ENCODE peak calls at places on chromosomes 1 and 21, in six cellular contexts. S is psoas muscle, Q is K562, A is fibroblast of the aortic adventitia, C is HL-60, Y is astrocyte of the spinal cord. P is an unnamed sample.

GRCh38 chr1:214233856-214234634 is 46.9 kb upstream of the SMYD2 start:
- DNase-seq in Q (no peak), A (no peak), Y (no peak), C (no peak), S (no peak), P (no peak)

GRCh38 chr1:175530981-175531380 is 212.4 kb downstream of the TNR start:
- DNase-seq in Y (no peak), S (no peak), Q (no peak), A (no peak), C (no peak), P (no peak)

GRCh38 chr21:39456665-39457064 is 4.9 kb downstream of the SH3BGR start:
- DNase-seq in Q (no peak), S (no peak), C (no peak), Y (no peak), A (no peak), P (no peak)

GRCh38 chr1:161051219-161051618 is 5.4 kb upstream of the USF1 start:
- DNase-seq in Q (no peak), Y (no peak), C (no peak), A (no peak), S (no peak), P (no peak)

GRCh38 chr1:206430031-206430983 is 40.0 kb upstream of the IKBKE start:
- DNase-seq in Q (no peak), S (no peak), Y (peak), C (peak), A (peak), P (no peak)

GRCh38 chr1:169874229-169874628 is 19.5 kb downstream of the SCYL3 start:
- DNase-seq in A (peak), Q (no peak), Y (peak), S (no peak), C (no peak), P (no peak)

GRCh38 chr1:205477121-205477758 is 21.4 kb upstream of the BLACAT1 start:
- DNase-seq in S (no peak), A (no peak), Q (no peak), Y (no peak), C (no peak), P (no peak)

GRCh38 chr1:229028509-229028908 is 242.4 kb upstream of the RAB4A start:
- DNase-seq in A (no peak), S (no peak), Q (no peak), C (no peak), Y (no peak), P (no peak)

GRCh38 chr1:87928623-87929022 is 599.9 kb downstream of the LMO4 start:
- DNase-seq in A (no peak), S (no peak), C (no peak), Y (no peak), Q (no peak), P (no peak)

GRCh38 chr1:36305915-36306209 is 306 bp upstream of the SH3D21 start:
- DNase-seq in Q (no peak), Y (no peak), S (no peak), A (no peak), C (no peak), P (no peak)
- TF ChIP-seq CTCF in Q (no peak), Y (no peak), S (no peak), A (no peak), C (no peak), P (no peak)

GRCh38 chr1:8458607-8459006 is 140.7 kb downstream of the SLC45A1 start:
- DNase-seq in A (no peak), Y (no peak), C (no peak), Q (no peak), S (no peak), P (no peak)

GRCh38 chr1:8461341-8462110 is 143.6 kb downstream of the SLC45A1 start:
- DNase-seq in Y (no peak), A (no peak), S (no peak), Q (no peak), C (no peak), P (no peak)

GRCh38 chr1:8457771-8458409 is 140.0 kb downstream of the SLC45A1 start:
- DNase-seq in A (no peak), Q (no peak), Y (no peak), S (no peak), C (peak), P (no peak)

GRCh38 chr1:8460784-8461183 is 142.9 kb downstream of the SLC45A1 start:
- DNase-seq in Y (no peak), Q (no peak), C (no peak), A (no peak), S (no peak), P (no peak)

DNA sequence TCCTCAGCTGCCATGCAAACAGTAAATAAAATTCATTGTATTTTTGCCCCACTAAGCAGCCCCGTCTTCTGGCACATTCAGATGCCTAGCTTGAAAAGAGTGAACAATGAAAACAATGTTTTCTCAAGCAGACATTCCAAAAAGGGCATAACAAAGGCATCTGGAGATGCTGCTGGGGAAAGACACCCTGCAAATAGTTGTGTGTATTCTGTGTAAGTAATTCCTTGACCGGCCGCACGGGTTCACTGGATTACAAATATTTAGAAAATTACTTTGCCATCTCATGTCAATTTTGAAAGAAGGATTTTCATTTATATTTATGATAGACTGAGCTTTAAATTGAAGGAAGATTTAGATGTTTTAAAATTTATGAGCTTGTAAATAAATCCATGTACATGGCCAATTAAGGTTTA is 142.2 kb downstream of the SLC45A1 start:
- DNase-seq in A (no peak), S (no peak), Q (no peak), C (no peak), Y (peak), P (no peak)
- TF ChIP-seq CTCF in A (no peak), S (no peak), Q (no peak), C (no peak), Y (peak), P (peak)

GRCh38 chr1:234607091-234608025 is 2.6 kb downstream of the IRF2BP2 start:
- DNase-seq in C (peak), Q (peak), S (peak), A (peak), Y (peak), P (no peak)
- TF ChIP-seq CTCF in C (no peak), Q (peak), S (peak), A (peak), Y (peak), P (peak)

GRCh38 chr1:183318433-183318832 is 99.7 kb downstream of the NMNAT2 start:
- DNase-seq in C (peak), A (peak), S (peak), Y (peak), Q (peak), P (no peak)
- TF ChIP-seq CTCF in C (no peak), A (peak), S (peak), Y (peak), Q (peak), P (peak)

DNA sequence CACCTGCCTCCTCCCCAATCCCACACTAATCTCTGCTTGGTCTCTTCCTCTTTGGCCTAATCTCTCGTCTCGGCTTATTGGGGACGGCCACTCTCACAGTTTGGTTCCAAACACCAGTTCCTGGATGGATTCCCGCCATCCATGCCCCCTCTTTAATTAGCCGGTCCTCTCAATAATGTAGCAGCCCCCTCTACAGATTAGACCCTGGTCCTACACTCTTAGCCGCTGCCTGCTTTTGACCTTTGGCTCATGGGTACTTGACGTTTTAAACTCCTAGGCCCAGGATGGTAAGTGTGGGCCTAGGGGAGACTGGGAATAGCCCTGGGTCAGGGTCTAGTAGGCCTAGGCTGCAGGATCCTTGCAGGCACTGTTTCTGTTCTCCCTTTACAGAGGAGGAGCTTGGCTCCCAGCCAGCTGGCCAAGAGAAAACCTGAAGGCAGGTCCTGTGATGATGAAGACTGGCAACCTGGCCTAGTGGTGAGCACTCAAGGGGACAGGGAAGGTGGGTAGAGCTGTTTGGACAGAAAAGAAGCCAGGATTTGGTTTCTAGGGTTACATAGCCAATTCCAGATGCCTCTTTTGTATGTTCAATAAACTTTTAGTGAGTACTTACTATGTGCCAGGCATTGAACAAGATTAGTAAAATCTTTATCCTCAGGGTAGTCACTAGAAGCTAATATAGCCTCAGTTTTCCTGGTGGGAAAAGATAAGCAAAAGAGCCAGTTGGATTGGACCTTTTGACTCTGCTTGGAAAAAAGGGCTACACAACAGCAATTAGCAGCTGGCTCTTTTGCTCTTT is 758 bp downstream of the RAD54L start:
- DNase-seq in A (no peak), C (peak), S (peak), Q (peak), Y (no peak), P (no peak)
- TF ChIP-seq CTCF in A (no peak), C (peak), S (no peak), Q (peak), Y (peak), P (peak)

GRCh38 chr1:203353486-203353885 is 2.6 kb upstream of the FMOD start:
- DNase-seq in Y (no peak), S (no peak), C (peak), A (no peak), Q (no peak), P (no peak)

GRCh38 chr1:203354246-203354645 is 3.3 kb upstream of the FMOD start:
- DNase-seq in Y (peak), S (no peak), Q (no peak), C (no peak), A (peak), P (no peak)

GRCh38 chr1:203349757-203350522 is 982 bp downstream of the FMOD start:
- DNase-seq in Y (no peak), A (no peak), S (no peak), Q (no peak), C (no peak), P (no peak)

GRCh38 chr1:203349166-203349565 is 1.8 kb downstream of the FMOD start:
- DNase-seq in Y (no peak), A (no peak), Q (no peak), C (no peak), S (no peak), P (no peak)

DNA sequence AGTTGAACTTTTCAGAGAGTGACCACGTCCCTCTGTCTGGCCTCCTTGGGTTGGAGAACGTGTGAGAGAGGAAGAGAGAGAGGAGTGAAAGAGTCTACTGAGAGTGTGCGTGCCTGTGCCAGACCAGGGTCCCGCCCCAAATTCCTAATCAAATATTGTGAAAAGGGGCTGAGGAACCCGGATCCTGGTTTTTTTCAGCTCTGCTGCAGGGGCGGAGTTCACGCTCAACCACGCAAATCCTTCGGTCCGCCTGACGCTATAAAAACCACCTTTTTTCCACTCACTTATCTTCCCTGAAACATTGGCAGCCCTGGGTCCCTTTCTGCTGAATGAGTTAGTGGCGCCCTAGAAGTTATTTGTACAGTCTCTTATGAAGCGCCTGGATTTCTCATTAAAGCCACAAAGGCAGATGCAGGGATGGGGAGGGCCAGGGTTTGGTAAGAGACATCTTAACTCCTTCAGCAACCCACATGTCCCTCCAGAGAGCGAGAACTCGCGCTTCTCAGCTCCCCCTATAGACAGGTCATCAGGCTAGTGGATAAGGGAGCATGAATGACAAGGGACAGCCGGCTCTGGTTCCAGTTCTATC is at the start of gene FMOD:
- DNase-seq in S (peak), Y (no peak), Q (peak), C (no peak), A (peak), P (no peak)
- TF ChIP-seq CTCF in S (no peak), Y (peak), Q (peak), C (no peak), A (no peak), P (no peak)

DNA sequence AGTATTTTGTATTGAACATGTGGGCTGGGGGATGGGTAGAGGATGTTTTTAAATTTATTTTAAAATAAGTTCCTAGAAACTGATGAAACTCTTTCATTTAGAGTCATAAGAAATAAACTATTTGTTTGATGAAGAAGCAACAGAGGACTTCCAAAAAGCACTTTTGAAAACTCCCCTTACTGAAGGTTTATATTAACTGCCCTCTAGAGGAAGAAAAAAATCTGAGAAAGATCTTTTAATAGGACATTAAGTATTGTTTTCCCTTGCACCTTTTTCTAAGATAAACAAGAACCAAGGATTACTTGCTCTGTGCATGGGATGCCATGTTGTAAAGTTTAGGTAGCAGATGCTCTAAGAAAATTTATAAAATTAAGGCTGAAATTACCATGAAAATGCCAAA is 14.1 kb downstream of the DISP1 start:
- DNase-seq in Y (no peak), A (no peak), Q (no peak), S (no peak), C (no peak), P (no peak)
- TF ChIP-seq CTCF in Y (peak), A (peak), Q (no peak), S (no peak), C (no peak), P (peak)

GRCh38 chr1:233443040-233443439 is 115.5 kb downstream of the MAP3K21 start:
- DNase-seq in A (peak), Y (peak), S (no peak), C (no peak), Q (no peak), P (no peak)

GRCh38 chr1:233442392-233442791 is 114.9 kb downstream of the MAP3K21 start:
- DNase-seq in Y (peak), S (no peak), C (no peak), Q (no peak), A (no peak), P (no peak)

GRCh38 chr1:233441981-233442380 is 114.5 kb downstream of the MAP3K21 start:
- DNase-seq in Y (peak), Q (no peak), A (no peak), C (no peak), S (no peak), P (no peak)

GRCh38 chr1:233439721-233440120 is 112.2 kb downstream of the MAP3K21 start:
- DNase-seq in S (no peak), Y (peak), Q (no peak), C (no peak), A (peak), P (no peak)

GRCh38 chr1:233440952-233441401 is 113.5 kb downstream of the MAP3K21 start:
- DNase-seq in A (peak), Q (peak), S (no peak), Y (peak), C (peak), P (no peak)
- TF ChIP-seq CTCF in A (peak), Q (peak), S (peak), Y (peak), C (peak), P (peak)

DNA sequence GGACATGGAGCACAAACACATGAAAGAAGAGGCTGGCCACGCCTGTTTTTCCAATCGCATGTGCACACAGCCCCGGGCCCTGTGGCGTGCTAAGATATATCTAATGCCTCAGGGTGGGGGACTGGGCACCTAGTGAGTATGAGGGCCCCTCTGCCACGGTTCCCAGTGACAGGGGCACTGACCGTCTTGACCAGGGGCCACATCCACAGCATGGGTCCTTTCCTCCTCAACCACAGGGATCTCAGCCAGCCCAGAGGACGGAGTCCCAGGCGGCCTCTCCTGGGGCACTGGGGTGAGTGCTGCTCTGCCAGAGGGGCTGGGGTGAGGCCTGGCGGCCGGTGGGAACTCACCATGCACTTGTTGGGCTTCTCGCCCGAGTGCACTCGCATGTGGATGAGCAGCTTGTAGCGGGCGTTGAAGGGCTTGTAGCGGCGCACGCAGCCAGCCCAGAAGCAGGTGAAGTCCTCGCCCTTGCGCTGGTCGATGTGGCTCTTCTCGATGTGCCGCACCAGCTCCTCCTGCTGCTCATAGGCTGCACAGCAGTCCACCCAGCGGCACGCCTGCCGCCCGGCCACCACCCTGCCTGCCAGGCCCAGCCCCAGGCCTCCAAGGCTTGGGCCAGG is 134.7 kb downstream of the DMRTB1 start:
- DNase-seq in C (no peak), Q (peak), S (no peak), A (no peak), Y (no peak), P (no peak)
- TF ChIP-seq CTCF in C (no peak), Q (peak), S (peak), A (peak), Y (peak), P (peak)

GRCh38 chr1:156336242-156336641 is 1.9 kb downstream of the CCT3 start:
- DNase-seq in Y (no peak), A (no peak), S (no peak), C (peak), Q (peak), P (no peak)
- TF ChIP-seq CTCF in Y (no peak), A (no peak), S (no peak), C (peak), Q (peak), P (peak)